ENCODE peak calls at places on chromosomes 13 and 19, in six cellular contexts. R is endothelial cell; K is stimulated activated CD4-positive, alpha-beta T cell treated with anti-CD3 and anti-CD28 coated beads, Interleukin-1b, Interleukin-23, amount 100 ng/mL, for 48 hours; N is NCI-H524 treated with DMSO at 0.1 percent for 48 hours; A is heart left ventricle; X is GM12891. I is an unnamed sample.

GRCh38 chr13:110323172-110323851 is 16.2 kb downstream of the COL4A2 start:
- DNase-seq in K (no peak), X (no peak), R (no peak), A (no peak), N (no peak), I (no peak)

GRCh38 chr13:63110431-63110830 is 1694.8 kb upstream of the PCDH20 start:
- DNase-seq in R (no peak), K (no peak), N (no peak), X (no peak), A (no peak), I (no peak)

GRCh38 chr13:33263484-33263883 is 22.1 kb downstream of the STARD13 start:
- DNase-seq in K (no peak), X (no peak), N (no peak), A (no peak), R (no peak), I (no peak)

GRCh38 chr13:105817011-105817410 is 718.5 kb downstream of the EFNB2 start:
- DNase-seq in X (no peak), N (no peak), A (no peak), R (no peak), K (no peak), I (no peak)

GRCh38 chr19:11423804-11424318 is 4.7 kb upstream of the RGL3 start:
- DNase-seq in A (no peak), K (no peak), R (no peak), X (no peak), N (no peak), I (no peak)

GRCh38 chr19:39103151-39103550 is 19.0 kb downstream of the ACP7 start:
- DNase-seq in X (no peak), N (no peak), A (no peak), K (no peak), R (no peak), I (no peak)

GRCh38 chr13:93304134-93304533 is 77.5 kb downstream of the GPC6 start:
- DNase-seq in X (no peak), N (no peak), A (no peak), K (no peak), R (no peak), I (no peak)

GRCh38 chr19:13050274-13050673 is 52.4 kb downstream of the LYL1 start:
- DNase-seq in X (no peak), R (no peak), K (no peak), N (no peak), A (no peak), I (no peak)

GRCh38 chr19:50460161-50460765 is 16.0 kb upstream of the EMC10 start:
- DNase-seq in X (peak; percentile 84), R (no peak), N (no peak), K (no peak), A (no peak), I (peak; percentile 83)

GRCh38 chr13:32650705-32651311 is 64.6 kb downstream of the PDS5B start:
- DNase-seq in X (peak; percentile 17), A (peak; percentile 35), K (peak; percentile 73), N (peak; percentile 4), R (peak; percentile 59), I (no peak)

GRCh38 chr13:25981060-25981459 is 70.8 kb downstream of the SHISA2 start:
- DNase-seq in X (no peak), R (no peak), N (no peak), A (no peak), K (no peak), I (no peak)

GRCh38 chr13:100636441-100636840 is 38.2 kb downstream of the TMTC4 start:
- DNase-seq in X (no peak), R (no peak), K (no peak), N (no peak), A (no peak), I (no peak)

GRCh38 chr19:16200038-16200775 is 2.5 kb downstream of the AP1M1 start:
- DNase-seq in X (no peak), N (no peak), K (no peak), R (no peak), A (no peak), I (no peak)

GRCh38 chr19:45952691-45953505 is 20.8 kb downstream of the NOVA2 start:
- DNase-seq in A (peak; percentile 42), R (peak; percentile 68), X (no peak), N (peak; percentile 76), K (peak; percentile 37), I (no peak)

GRCh38 chr13:35988648-35989081 is 142.5 kb downstream of the DCLK1 start:
- DNase-seq in K (no peak), X (no peak), R (no peak), N (no peak), A (no peak), I (no peak)

GRCh38 chr19:54918499-54918898 is 12.6 kb downstream of the NCR1 start:
- DNase-seq in A (no peak), N (no peak), R (no peak), X (no peak), K (no peak), I (no peak)

GRCh38 chr13:29676535-29676934 is 81.0 kb upstream of the SLC7A1 start:
- DNase-seq in K (no peak), X (no peak), R (no peak), A (no peak), N (no peak), I (no peak)

GRCh38 chr19:46621191-46622117 is 3.4 kb downstream of the PTGIR start:
- DNase-seq in R (no peak), X (no peak), A (no peak), N (no peak), K (no peak), I (no peak)